ENCODE peak calls at places on chromosomes 13 and 19, in four cellular contexts. U is foreskin keratinocyte, V is gastroesophageal sphincter, W is T-helper 17 cell. O is an unnamed sample.

GRCh38 chr19:50629801-50630200 is 9.9 kb downstream of the SYT3 start:
- ATAC-seq in U (no peak), V (no peak), W (no peak), O (no peak)

GRCh38 chr13:106795847-106796246 is 227.9 kb upstream of the ARGLU1 start:
- ATAC-seq in U (peak), V (no peak), W (no peak), O (no peak)

GRCh38 chr13:48431987-48432615 is 19.2 kb upstream of the LPAR6 start:
- ATAC-seq in U (no peak), V (no peak), W (no peak), O (peak)

GRCh38 chr13:46542833-46543232 is 10.1 kb upstream of the LRCH1 start:
- ATAC-seq in U (no peak), V (no peak), W (no peak), O (no peak)

GRCh38 chr19:10000171-10000826 is 10.0 kb downstream of the COL5A3 start:
- ATAC-seq in U (no peak), V (peak), W (peak), O (peak)

GRCh38 chr19:6587093-6587820 is 3.7 kb downstream of the CD70 start:
- ATAC-seq in U (peak), V (no peak), W (peak), O (peak)

GRCh38 chr19:45113628-45114027 is 20.6 kb downstream of the PPP1R37 start:
- ATAC-seq in U (no peak), V (no peak), W (no peak), O (no peak)

GRCh38 chr19:7918615-7919421 is 1.3 kb upstream of the SNAPC2 start:
- ATAC-seq in U (no peak), V (no peak), W (no peak), O (no peak)

GRCh38 chr13:59326717-59327116 is 837.0 kb downstream of the DIAPH3 start:
- ATAC-seq in U (no peak), V (no peak), W (no peak), O (no peak)

GRCh38 chr13:110949628-110950027 is 34.8 kb upstream of the ANKRD10 start:
- ATAC-seq in U (no peak), V (no peak), W (no peak), O (no peak)

O was measured in SK-N-SH treated with all-trans-retinoic acid at 6 μM for 48 hours.